ENCODE peak calls at places on chromosomes 5 and 9, in eight cellular contexts. E, Z, J, V, R, O, H and T are unnamed samples.

GRCh38 chr5:91011029-91011428 is 372.1 kb downstream of the ARRDC3 start:
- DNase-seq in E (peak), Z (no peak), J (no peak), V (no peak), R (no peak), O (no peak), H (no peak), T (no peak)

GRCh38 chr9:81656004-81656403 is 33.3 kb downstream of the TLE1 start:
- DNase-seq in E (no peak), Z (no peak), J (no peak), V (no peak), R (no peak), O (no peak), H (no peak), T (no peak)

GRCh38 chr5:135654646-135655045 is 75.9 kb upstream of the CXCL14 start:
- DNase-seq in E (no peak), Z (no peak), J (no peak), V (no peak), R (no peak), O (no peak), H (no peak), T (no peak)

GRCh38 chr5:167574381-167574780 is 717.1 kb upstream of the WWC1 start:
- DNase-seq in E (no peak), Z (no peak), J (no peak), V (no peak), R (no peak), O (no peak), H (no peak), T (no peak)

GRCh38 chr9:92980085-92980745 is 32.9 kb downstream of the FGD3 start:
- DNase-seq in E (peak), Z (no peak), J (no peak), V (no peak), R (no peak), O (no peak), H (no peak), T (no peak)

GRCh38 chr5:11306365-11306764 is 545.3 kb upstream of the DAP start:
- DNase-seq in E (no peak), Z (no peak), J (no peak), V (no peak), R (no peak), O (no peak), H (no peak), T (no peak)

GRCh38 chr5:19676895-19677294 is 311.1 kb downstream of the CDH18 start:
- DNase-seq in E (no peak), Z (no peak), J (no peak), V (no peak), R (no peak), O (no peak), H (peak), T (no peak)

GRCh38 chr5:1950096-1950707 is 67.5 kb upstream of the IRX4 start:
- DNase-seq in E (no peak), Z (no peak), J (no peak), V (peak), R (no peak), O (no peak), H (no peak), T (no peak)

DNA sequence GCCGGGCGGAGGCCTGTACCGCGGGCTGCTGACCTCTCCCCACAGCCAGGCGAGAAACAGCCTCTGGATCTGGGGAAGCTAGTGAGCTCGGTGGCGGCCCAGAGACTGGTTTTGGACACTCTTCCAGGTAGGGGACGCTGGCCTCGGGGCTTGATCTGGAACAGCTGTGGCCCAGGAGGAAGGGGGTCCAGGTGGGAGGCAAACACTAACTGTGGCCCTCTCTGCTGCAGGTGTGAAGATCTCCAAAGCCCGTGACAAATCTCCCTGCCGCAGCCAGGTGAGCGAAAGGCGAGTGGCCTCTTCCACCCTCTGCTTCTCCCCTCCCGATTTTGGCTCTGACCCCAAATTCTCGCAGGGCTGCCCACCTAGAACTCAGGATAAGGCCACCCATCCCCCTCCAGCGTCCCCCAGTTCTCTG is 13.1 kb upstream of the SLC34A1 start:
- DNase-seq in E (no peak), Z (no peak), J (no peak), V (no peak), R (no peak), O (no peak), H (no peak), T (no peak)
- H3K4me3 ChIP-seq in E (peak), Z (peak), J (peak), V (peak), R (peak), O (peak), H (peak), T (peak)

DNA sequence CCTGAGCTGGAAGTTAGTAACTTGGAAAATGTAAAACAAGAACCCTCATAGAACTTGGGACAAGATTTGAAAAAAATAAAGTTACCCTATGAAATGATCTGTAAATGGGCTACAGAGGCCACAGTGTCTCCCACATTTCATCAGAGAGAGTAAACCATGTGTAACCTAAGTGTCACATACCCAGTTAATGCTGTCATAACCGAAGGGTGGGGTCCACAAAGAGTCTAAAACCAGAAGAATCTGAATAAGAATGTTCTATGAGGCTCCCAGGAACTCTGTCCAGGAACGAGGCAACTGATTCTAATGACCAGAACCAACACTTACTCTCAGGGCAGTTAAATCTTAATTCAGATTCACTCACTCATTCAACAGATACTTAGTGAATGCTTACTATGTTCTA is 1.0 kb upstream of the FAM13B start:
- DNase-seq in E (peak), Z (no peak), J (no peak), V (no peak), R (no peak), O (no peak), H (peak), T (no peak)
- H3K4me3 ChIP-seq in E (peak), Z (peak), J (no peak), V (peak), R (peak), O (no peak), H (no peak), T (peak)

GRCh38 chr9:15846611-15847010 is 293.8 kb downstream of the CCDC171 start:
- DNase-seq in E (no peak), Z (no peak), J (no peak), V (no peak), R (no peak), O (no peak), H (no peak), T (no peak)
- H3K4me3 ChIP-seq in E (no peak), Z (no peak), J (no peak), V (no peak), R (no peak), O (no peak), H (no peak), T (no peak)

DNA sequence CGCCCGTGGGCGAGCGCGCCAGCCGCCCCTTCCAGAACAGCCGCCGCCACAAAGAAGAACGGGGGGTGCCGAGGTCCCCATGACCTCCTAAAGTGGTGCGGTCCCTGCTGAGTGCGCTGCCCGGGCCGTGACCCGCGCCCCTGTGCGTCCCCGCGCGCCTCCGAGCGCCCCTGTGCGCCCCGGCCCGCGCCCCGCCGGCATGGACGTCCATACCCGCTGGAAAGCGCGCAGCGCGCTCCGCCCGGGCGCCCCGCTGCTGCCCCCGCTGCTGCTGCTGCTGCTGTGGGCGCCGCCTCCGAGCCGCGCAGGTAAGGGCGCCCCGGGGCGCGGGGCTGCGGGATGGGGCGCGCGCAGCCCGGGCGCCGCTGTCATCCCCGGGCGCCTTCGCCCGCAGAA is 384 bp downstream of the COL5A1 start:
- DNase-seq in E (no peak), Z (no peak), J (no peak), V (peak), R (no peak), O (no peak), H (no peak), T (no peak)
- H3K4me3 ChIP-seq in E (peak), Z (peak), J (peak), V (peak), R (no peak), O (no peak), H (peak), T (peak)

GRCh38 chr5:14267166-14267838 is 124.2 kb downstream of the TRIO start:
- DNase-seq in E (peak), Z (no peak), J (no peak), V (no peak), R (no peak), O (no peak), H (no peak), T (no peak)

GRCh38 chr5:14266171-14266570 is 123.0 kb downstream of the TRIO start:
- DNase-seq in E (peak), Z (no peak), J (no peak), V (no peak), R (no peak), O (no peak), H (no peak), T (no peak)

GRCh38 chr5:14266686-14267085 is 123.5 kb downstream of the TRIO start:
- DNase-seq in E (peak), Z (no peak), J (no peak), V (no peak), R (no peak), O (no peak), H (no peak), T (no peak)

GRCh38 chr5:14264605-14265316 is 121.6 kb downstream of the TRIO start:
- DNase-seq in E (peak), Z (peak), J (peak), V (peak), R (peak), O (peak), H (peak), T (peak)

DNA sequence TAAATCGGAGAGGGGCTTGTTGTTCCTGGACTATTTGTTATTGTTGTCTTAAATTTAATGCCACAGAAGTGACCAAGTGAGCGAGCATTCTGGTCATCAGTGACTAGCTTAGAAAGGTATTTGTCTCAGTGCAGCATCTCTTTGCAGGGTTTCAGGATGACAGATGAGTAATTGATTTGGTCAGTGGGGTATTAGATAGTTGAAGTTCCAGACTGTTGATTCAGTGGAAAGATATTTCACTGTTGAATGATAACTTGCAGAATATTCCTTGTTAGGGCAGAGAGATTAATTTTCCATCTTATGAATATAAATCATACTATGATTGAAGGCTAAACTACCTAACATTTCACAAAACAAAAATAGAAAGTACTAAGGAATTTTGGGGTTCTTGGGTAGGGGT is 122.4 kb downstream of the TRIO start:
- DNase-seq in E (peak), Z (no peak), J (no peak), V (no peak), R (no peak), O (no peak), H (peak), T (peak)
- H3K4me3 ChIP-seq in E (peak), Z (no peak), J (no peak), V (no peak), R (no peak), O (no peak), H (no peak), T (no peak)

GRCh38 chr9:124594673-124595072 is 87.5 kb upstream of the NR5A1 start:
- DNase-seq in E (no peak), Z (no peak), J (no peak), V (peak), R (no peak), O (no peak), H (peak), T (no peak)

GRCh38 chr9:124598048-124598447 is 90.8 kb upstream of the NR5A1 start:
- DNase-seq in E (no peak), Z (no peak), J (no peak), V (no peak), R (no peak), O (no peak), H (no peak), T (no peak)

GRCh38 chr9:124594215-124594614 is 87.0 kb upstream of the NR5A1 start:
- DNase-seq in E (no peak), Z (no peak), J (no peak), V (no peak), R (no peak), O (no peak), H (no peak), T (no peak)

GRCh38 chr9:124596172-124596839 is 89.1 kb upstream of the NR5A1 start:
- DNase-seq in E (no peak), Z (no peak), J (no peak), V (no peak), R (no peak), O (no peak), H (no peak), T (no peak)

DNA sequence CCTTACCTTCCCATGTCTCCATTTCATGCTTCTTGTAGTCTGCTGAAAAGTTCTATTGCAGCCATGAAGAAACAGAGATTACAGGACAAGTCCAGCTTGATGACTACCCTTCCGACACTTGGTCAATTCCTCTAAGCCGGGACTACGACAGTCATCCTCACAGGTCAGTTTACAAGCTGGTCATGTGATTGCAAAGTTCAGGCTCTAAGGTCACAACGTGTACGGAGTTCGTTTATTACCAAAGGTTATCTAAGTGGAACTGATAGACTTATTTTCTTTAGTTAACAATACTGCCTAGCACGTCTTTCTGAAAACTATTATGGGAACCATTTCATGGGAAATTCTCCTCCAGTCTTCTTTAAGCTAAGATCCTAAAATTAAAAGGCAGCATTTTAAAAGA is 88.5 kb upstream of the NR5A1 start:
- DNase-seq in E (no peak), Z (no peak), J (no peak), V (no peak), R (no peak), O (no peak), H (no peak), T (no peak)
- H3K4me3 ChIP-seq in E (no peak), Z (no peak), J (no peak), V (no peak), R (no peak), O (no peak), H (no peak), T (no peak)

GRCh38 chr5:26482076-26482816 is 556.1 kb downstream of the CDH9 start:
- DNase-seq in E (peak), Z (no peak), J (no peak), V (no peak), R (no peak), O (no peak), H (peak), T (no peak)
- H3K4me3 ChIP-seq in E (peak), Z (no peak), J (peak), V (no peak), R (no peak), O (no peak), H (no peak), T (no peak)